ENCODE peak calls at places on chromosomes 13 and 19, in nine cellular contexts. G is heart left ventricle; Q is tibial nerve; X is epithelial cell of esophagus; Z is colonic mucosa; J is CD8-positive, alpha-beta memory T cell; B is H7; S is H1; E is tibial artery. U is an unnamed sample.

GRCh38 chr19:29467824-29468401 is 57.9 kb upstream of the VSTM2B start:
- DNase-seq in G (no peak), Q (no peak), X (peak; percentile 3), Z (no peak), J (no peak), B (peak; percentile 47), S (peak; percentile 45), E (no peak), U (peak; percentile 24)

GRCh38 chr13:99983401-99984133 is 2.0 kb downstream of the ZIC2 start:
- DNase-seq in G (no peak), Q (no peak), X (no peak), Z (no peak), J (no peak), B (peak; percentile 71), S (peak; percentile 46), E (no peak), U (no peak)

GRCh38 chr19:6773323-6773931 is 919 bp downstream of the VAV1 start:
- DNase-seq in G (peak; percentile 33), Q (no peak), X (no peak), Z (peak; percentile 52), J (peak; percentile 49), B (peak; percentile 76), S (no peak), E (peak; percentile 31), U (no peak)

GRCh38 chr19:14480695-14481069 is 5.5 kb upstream of the PTGER1 start:
- DNase-seq in G (no peak), Q (no peak), X (no peak), Z (no peak), J (no peak), B (peak; percentile 64), S (no peak), E (no peak), U (no peak)

GRCh38 chr13:34349091-34349722 is 531.3 kb downstream of the RFC3 start:
- DNase-seq in G (peak; percentile 76), Q (peak; percentile 69), X (peak; percentile 52), Z (peak; percentile 35), J (no peak), B (no peak), S (no peak), E (peak; percentile 71), U (peak; percentile 95)

GRCh38 chr13:79710376-79710775 is 229.4 kb downstream of the NDFIP2 start:
- DNase-seq in G (no peak), Q (no peak), X (peak; percentile 54), Z (no peak), J (no peak), B (no peak), S (no peak), E (no peak), U (peak; percentile 66)

GRCh38 chr13:83716121-83716520 is 166.2 kb downstream of the SLITRK1 start:
- DNase-seq in G (no peak), Q (no peak), X (no peak), Z (no peak), J (no peak), B (no peak), S (no peak), E (no peak), U (no peak)

GRCh38 chr19:33064778-33065550 is at the start of gene RHPN2:
- DNase-seq in G (peak; percentile 54), Q (peak; percentile 22), X (peak; percentile 81), Z (peak; percentile 86), J (peak; percentile 15), B (peak; percentile 97), S (peak; percentile 82), E (no peak), U (peak; percentile 68)

GRCh38 chr19:45113628-45114027 is 20.6 kb downstream of the PPP1R37 start:
- DNase-seq in G (no peak), Q (no peak), X (no peak), Z (peak; percentile 80), J (no peak), B (no peak), S (no peak), E (no peak), U (no peak)

GRCh38 chr13:113634279-113635047 is 23.5 kb downstream of the ATP4B start:
- DNase-seq in G (no peak), Q (no peak), X (no peak), Z (no peak), J (no peak), B (no peak), S (no peak), E (no peak), U (no peak)

GRCh38 chr13:45851171-45851889 is at the start of gene SIAH3:
- DNase-seq in G (no peak), Q (no peak), X (peak; percentile 55), Z (no peak), J (no peak), B (peak; percentile 55), S (peak; percentile 63), E (no peak), U (peak; percentile 18)

GRCh38 chr13:83377486-83377885 is 504.8 kb downstream of the SLITRK1 start:
- DNase-seq in G (no peak), Q (no peak), X (no peak), Z (no peak), J (no peak), B (no peak), S (no peak), E (no peak), U (peak; percentile 3)

GRCh38 chr19:51296331-51297093 is 14.9 kb upstream of the IGLON5 start:
- DNase-seq in G (no peak), Q (no peak), X (no peak), Z (no peak), J (no peak), B (peak; percentile 81), S (peak; percentile 57), E (no peak), U (no peak)

GRCh38 chr13:31214379-31214778 is 14.6 kb downstream of the B3GLCT start:
- DNase-seq in G (no peak), Q (no peak), X (no peak), Z (no peak), J (no peak), B (no peak), S (no peak), E (no peak), U (no peak)

GRCh38 chr19:42467437-42467760 is 24.7 kb upstream of the CXCL17 start:
- DNase-seq in G (no peak), Q (no peak), X (no peak), Z (peak; percentile 45), J (no peak), B (no peak), S (no peak), E (no peak), U (peak; percentile 39)

GRCh38 chr19:21463449-21464105 is 41.8 kb upstream of the ZNF429 start:
- DNase-seq in G (peak; percentile 29), Q (no peak), X (no peak), Z (peak; percentile 70), J (no peak), B (peak; percentile 96), S (peak; percentile 81), E (no peak), U (no peak)

GRCh38 chr13:66532845-66533244 is 697.3 kb downstream of the PCDH9 start:
- DNase-seq in G (no peak), Q (no peak), X (no peak), Z (no peak), J (no peak), B (no peak), S (no peak), E (no peak), U (no peak)

GRCh38 chr19:42203700-42204099 is 13.8 kb downstream of the DEDD2 start:
- DNase-seq in G (no peak), Q (no peak), X (no peak), Z (no peak), J (no peak), B (no peak), S (no peak), E (no peak), U (no peak)

DNA sequence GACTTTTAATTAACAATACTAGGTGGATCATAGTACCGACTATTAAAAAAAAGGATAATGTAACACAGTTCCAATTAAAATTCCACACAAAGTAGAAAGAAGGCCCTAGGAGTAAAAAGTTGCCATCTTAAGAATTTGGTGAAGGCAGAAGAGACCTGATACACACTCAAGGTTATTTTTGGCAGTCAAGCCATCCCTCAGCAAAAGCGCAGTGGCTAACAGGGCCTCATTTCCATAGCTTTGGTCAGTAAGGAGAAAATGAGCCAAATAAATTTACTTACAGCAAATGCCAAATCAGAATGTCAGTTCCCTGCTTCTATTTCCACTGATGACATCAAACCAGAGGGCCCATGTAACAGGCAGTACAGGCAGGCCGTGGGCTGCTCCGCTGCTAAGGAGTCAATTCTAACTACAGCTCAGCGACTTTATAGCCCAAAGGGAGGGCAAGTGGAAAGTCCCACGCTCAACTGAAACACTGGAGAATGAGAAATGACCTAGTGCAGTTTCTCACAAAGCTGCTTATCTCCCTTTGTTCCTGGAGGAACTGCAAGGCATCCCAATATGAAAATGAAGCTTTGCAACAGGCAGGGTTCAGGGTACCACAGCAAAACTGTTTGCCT is 6.3 kb downstream of the ARGLU1 start:
- DNase-seq in G (peak; percentile 25), Q (no peak), X (no peak), Z (no peak), J (no peak), B (no peak), S (no peak), E (no peak), U (peak; percentile 64)
- H3K4me3 ChIP-seq in G (no peak overlapping the region), Q (no peak overlapping the region), X (no peak overlapping the region), Z (no peak overlapping the region), J (no peak overlapping the region), B (no peak overlapping the region), S (no peak overlapping the region), E (no peak overlapping the region), U (no peak overlapping the region)

DNA sequence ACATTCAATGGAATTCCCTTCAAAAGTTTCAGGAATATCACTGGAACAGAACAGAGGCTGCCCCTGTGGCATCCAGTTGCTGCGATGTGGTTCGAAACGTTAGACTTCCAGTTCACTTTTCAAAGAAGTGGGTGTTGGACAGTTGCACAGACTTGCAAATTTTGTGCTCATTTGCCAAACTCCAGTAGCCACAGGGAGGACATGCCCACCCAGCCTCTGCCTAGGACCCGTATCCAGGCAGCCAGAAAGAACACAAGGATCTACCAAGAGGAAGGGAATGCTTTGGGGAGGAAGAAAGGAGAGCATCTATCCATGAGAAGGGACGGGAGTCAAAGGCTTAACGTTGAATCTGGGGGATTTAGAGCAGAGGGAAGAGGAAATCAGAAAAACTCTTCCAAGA is at the start of gene METTL21C:
- DNase-seq in G (no peak), Q (no peak), X (no peak), Z (no peak), J (no peak), B (no peak), S (no peak), E (no peak), U (no peak)
- H3K4me3 ChIP-seq in G (no peak within 1 kb of the TSS), Q (no peak within 1 kb of the TSS), X (no peak within 1 kb of the TSS), Z (no peak within 1 kb of the TSS), J (no peak within 1 kb of the TSS), B (no peak within 1 kb of the TSS), S (no peak within 1 kb of the TSS), E (no peak within 1 kb of the TSS), U (no peak within 1 kb of the TSS)

DNA sequence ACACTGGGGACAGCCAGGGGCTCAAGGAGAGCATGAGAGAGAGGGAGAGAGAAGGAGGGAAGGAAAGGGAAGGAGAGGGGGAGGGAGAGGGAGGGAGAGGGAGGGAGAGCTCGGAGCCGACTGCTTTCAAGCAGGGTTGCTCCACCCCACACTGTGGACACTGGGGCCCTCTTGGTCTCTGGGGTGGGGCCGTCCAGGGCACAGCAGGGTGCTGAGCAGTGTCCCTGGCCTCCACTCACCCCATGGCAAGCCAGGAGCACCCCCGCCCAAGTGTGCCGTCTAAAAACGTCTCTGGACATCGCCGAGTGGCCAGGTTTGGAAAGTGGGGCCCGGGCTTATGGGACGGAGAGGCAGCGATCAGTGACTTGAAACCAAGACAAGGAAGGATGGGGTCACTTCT is 20.9 kb downstream of the DPP9 start:
- DNase-seq in G (no peak), Q (no peak), X (no peak), Z (no peak), J (no peak), B (no peak), S (no peak), E (no peak), U (no peak)
- H3K4me3 ChIP-seq in G (no peak overlapping the region), Q (no peak overlapping the region), X (no peak overlapping the region), Z (no peak overlapping the region), J (no peak overlapping the region), B (no peak overlapping the region), S (no peak overlapping the region), E (no peak overlapping the region), U (no peak overlapping the region)

GRCh38 chr19:3468211-3468610 is 12.1 kb downstream of the SMIM24 start:
- DNase-seq in G (no peak), Q (no peak), X (no peak), Z (no peak), J (no peak), B (peak; percentile 17), S (no peak), E (no peak), U (no peak)
- H3K4me3 ChIP-seq in G (no peak overlapping the region), Q (no peak overlapping the region), X (no peak overlapping the region), Z (no peak overlapping the region), J (no peak overlapping the region), B (no peak overlapping the region), S (no peak overlapping the region), E (no peak overlapping the region), U (no peak overlapping the region)

U was measured in fibroblast of pulmonary artery.